ENCODE peak calls at places on chromosomes 12 and 14, in ten cellular contexts. One of them, this sample, is unnamed.

GRCh38 chr14:69853774-69854173 is 25.4 kb upstream of the SMOC1 start:
- DNase-seq in ovary: no peak
- DNase-seq in chondrocyte: no peak
- DNase-seq in GM04504: no peak
- DNase-seq in activated CD4-positive, alpha-beta T cell treated with anti-CD3 and anti-CD28 coated beads, Interleukin-2, amount 10 ng/mL, durations not matched to agents 7 days and 5 days: no peak
- DNase-seq in stimulated activated CD8-positive, alpha-beta memory T cell treated with anti-CD3 and anti-CD28 coated beads, Interleukin-12 subunit alpha, Interleukin-12 subunit beta, amount 100 ng/mL, for 4 hours: no peak
- DNase-seq in activated CD8-positive, alpha-beta T cell treated with anti-CD3 and anti-CD28 coated beads, Interleukin-2, amount 10 ng/mL, durations not matched to agents 7 days and 5 days: no peak
- DNase-seq in NCI-H1417: no peak
- DNase-seq in cardiac fibroblast: no peak
- DNase-seq in left lobe of liver: no peak
- DNase-seq in this sample: no peak

GRCh38 chr12:81077329-81077685 is 572 bp upstream of the ACSS3 start:
- DNase-seq in ovary: peak; percentile 44
- DNase-seq in chondrocyte: no peak
- DNase-seq in GM04504: no peak
- DNase-seq in activated CD4-positive, alpha-beta T cell treated with anti-CD3 and anti-CD28 coated beads, Interleukin-2, amount 10 ng/mL, durations not matched to agents 7 days and 5 days: no peak
- DNase-seq in stimulated activated CD8-positive, alpha-beta memory T cell treated with anti-CD3 and anti-CD28 coated beads, Interleukin-12 subunit alpha, Interleukin-12 subunit beta, amount 100 ng/mL, for 4 hours: no peak
- DNase-seq in activated CD8-positive, alpha-beta T cell treated with anti-CD3 and anti-CD28 coated beads, Interleukin-2, amount 10 ng/mL, durations not matched to agents 7 days and 5 days: no peak
- DNase-seq in NCI-H1417: peak; percentile 85
- DNase-seq in cardiac fibroblast: peak; percentile 29
- DNase-seq in left lobe of liver: peak; percentile 78
- DNase-seq in this sample: peak; percentile 82

GRCh38 chr12:83826112-83826511 is 1086.5 kb downstream of the SLC6A15 start:
- DNase-seq in ovary: no peak
- DNase-seq in chondrocyte: no peak
- DNase-seq in GM04504: no peak
- DNase-seq in activated CD4-positive, alpha-beta T cell treated with anti-CD3 and anti-CD28 coated beads, Interleukin-2, amount 10 ng/mL, durations not matched to agents 7 days and 5 days: peak; percentile 26
- DNase-seq in stimulated activated CD8-positive, alpha-beta memory T cell treated with anti-CD3 and anti-CD28 coated beads, Interleukin-12 subunit alpha, Interleukin-12 subunit beta, amount 100 ng/mL, for 4 hours: no peak
- DNase-seq in activated CD8-positive, alpha-beta T cell treated with anti-CD3 and anti-CD28 coated beads, Interleukin-2, amount 10 ng/mL, durations not matched to agents 7 days and 5 days: peak; percentile 30
- DNase-seq in NCI-H1417: peak; percentile 57
- DNase-seq in cardiac fibroblast: peak; percentile 45
- DNase-seq in left lobe of liver: no peak
- DNase-seq in this sample: no peak

GRCh38 chr14:99333841-99334240 is 61.8 kb upstream of the BCL11B start:
- DNase-seq in ovary: no peak
- DNase-seq in chondrocyte: peak; percentile 79
- DNase-seq in GM04504: no peak
- DNase-seq in activated CD4-positive, alpha-beta T cell treated with anti-CD3 and anti-CD28 coated beads, Interleukin-2, amount 10 ng/mL, durations not matched to agents 7 days and 5 days: no peak
- DNase-seq in stimulated activated CD8-positive, alpha-beta memory T cell treated with anti-CD3 and anti-CD28 coated beads, Interleukin-12 subunit alpha, Interleukin-12 subunit beta, amount 100 ng/mL, for 4 hours: no peak
- DNase-seq in activated CD8-positive, alpha-beta T cell treated with anti-CD3 and anti-CD28 coated beads, Interleukin-2, amount 10 ng/mL, durations not matched to agents 7 days and 5 days: no peak
- DNase-seq in NCI-H1417: no peak
- DNase-seq in cardiac fibroblast: no peak
- DNase-seq in left lobe of liver: no peak
- DNase-seq in this sample: no peak

GRCh38 chr12:116068853-116069252 is 208.6 kb downstream of the MED13L start:
- DNase-seq in ovary: no peak
- DNase-seq in chondrocyte: no peak
- DNase-seq in GM04504: no peak
- DNase-seq in activated CD4-positive, alpha-beta T cell treated with anti-CD3 and anti-CD28 coated beads, Interleukin-2, amount 10 ng/mL, durations not matched to agents 7 days and 5 days: no peak
- DNase-seq in stimulated activated CD8-positive, alpha-beta memory T cell treated with anti-CD3 and anti-CD28 coated beads, Interleukin-12 subunit alpha, Interleukin-12 subunit beta, amount 100 ng/mL, for 4 hours: no peak
- DNase-seq in activated CD8-positive, alpha-beta T cell treated with anti-CD3 and anti-CD28 coated beads, Interleukin-2, amount 10 ng/mL, durations not matched to agents 7 days and 5 days: no peak
- DNase-seq in NCI-H1417: no peak
- DNase-seq in cardiac fibroblast: no peak
- DNase-seq in left lobe of liver: no peak
- DNase-seq in this sample: no peak

GRCh38 chr12:56645201-56645716 is 525 bp downstream of the ATP5F1B start:
- DNase-seq in ovary: no peak
- DNase-seq in chondrocyte: no peak
- DNase-seq in GM04504: no peak
- DNase-seq in activated CD4-positive, alpha-beta T cell treated with anti-CD3 and anti-CD28 coated beads, Interleukin-2, amount 10 ng/mL, durations not matched to agents 7 days and 5 days: no peak
- DNase-seq in stimulated activated CD8-positive, alpha-beta memory T cell treated with anti-CD3 and anti-CD28 coated beads, Interleukin-12 subunit alpha, Interleukin-12 subunit beta, amount 100 ng/mL, for 4 hours: no peak
- DNase-seq in activated CD8-positive, alpha-beta T cell treated with anti-CD3 and anti-CD28 coated beads, Interleukin-2, amount 10 ng/mL, durations not matched to agents 7 days and 5 days: peak; percentile 32
- DNase-seq in NCI-H1417: peak; percentile 77
- DNase-seq in cardiac fibroblast: no peak
- DNase-seq in left lobe of liver: peak; percentile 54
- DNase-seq in this sample: peak; percentile 61

GRCh38 chr12:60227916-60228315 is 632.1 kb downstream of the SLC16A7 start:
- DNase-seq in ovary: no peak
- DNase-seq in chondrocyte: no peak
- DNase-seq in GM04504: no peak
- DNase-seq in activated CD4-positive, alpha-beta T cell treated with anti-CD3 and anti-CD28 coated beads, Interleukin-2, amount 10 ng/mL, durations not matched to agents 7 days and 5 days: no peak
- DNase-seq in stimulated activated CD8-positive, alpha-beta memory T cell treated with anti-CD3 and anti-CD28 coated beads, Interleukin-12 subunit alpha, Interleukin-12 subunit beta, amount 100 ng/mL, for 4 hours: no peak
- DNase-seq in activated CD8-positive, alpha-beta T cell treated with anti-CD3 and anti-CD28 coated beads, Interleukin-2, amount 10 ng/mL, durations not matched to agents 7 days and 5 days: no peak
- DNase-seq in NCI-H1417: no peak
- DNase-seq in cardiac fibroblast: no peak
- DNase-seq in left lobe of liver: no peak
- DNase-seq in this sample: no peak

GRCh38 chr14:33315721-33316120 is 377.0 kb downstream of the NPAS3 start:
- DNase-seq in ovary: no peak
- DNase-seq in chondrocyte: no peak
- DNase-seq in GM04504: peak; percentile 8
- DNase-seq in activated CD4-positive, alpha-beta T cell treated with anti-CD3 and anti-CD28 coated beads, Interleukin-2, amount 10 ng/mL, durations not matched to agents 7 days and 5 days: no peak
- DNase-seq in stimulated activated CD8-positive, alpha-beta memory T cell treated with anti-CD3 and anti-CD28 coated beads, Interleukin-12 subunit alpha, Interleukin-12 subunit beta, amount 100 ng/mL, for 4 hours: no peak
- DNase-seq in activated CD8-positive, alpha-beta T cell treated with anti-CD3 and anti-CD28 coated beads, Interleukin-2, amount 10 ng/mL, durations not matched to agents 7 days and 5 days: no peak
- DNase-seq in NCI-H1417: no peak
- DNase-seq in cardiac fibroblast: no peak
- DNase-seq in left lobe of liver: no peak
- DNase-seq in this sample: no peak

GRCh38 chr14:34078117-34078743 is 127.4 kb upstream of the EGLN3 start:
- DNase-seq in ovary: no peak
- DNase-seq in chondrocyte: no peak
- DNase-seq in GM04504: no peak
- DNase-seq in activated CD4-positive, alpha-beta T cell treated with anti-CD3 and anti-CD28 coated beads, Interleukin-2, amount 10 ng/mL, durations not matched to agents 7 days and 5 days: no peak
- DNase-seq in stimulated activated CD8-positive, alpha-beta memory T cell treated with anti-CD3 and anti-CD28 coated beads, Interleukin-12 subunit alpha, Interleukin-12 subunit beta, amount 100 ng/mL, for 4 hours: no peak
- DNase-seq in activated CD8-positive, alpha-beta T cell treated with anti-CD3 and anti-CD28 coated beads, Interleukin-2, amount 10 ng/mL, durations not matched to agents 7 days and 5 days: no peak
- DNase-seq in NCI-H1417: peak; percentile 15
- DNase-seq in cardiac fibroblast: no peak
- DNase-seq in left lobe of liver: no peak
- DNase-seq in this sample: no peak

GRCh38 chr12:62297321-62297720 is 37.1 kb downstream of the USP15 start:
- DNase-seq in ovary: no peak
- DNase-seq in chondrocyte: no peak
- DNase-seq in GM04504: no peak
- DNase-seq in activated CD4-positive, alpha-beta T cell treated with anti-CD3 and anti-CD28 coated beads, Interleukin-2, amount 10 ng/mL, durations not matched to agents 7 days and 5 days: no peak
- DNase-seq in stimulated activated CD8-positive, alpha-beta memory T cell treated with anti-CD3 and anti-CD28 coated beads, Interleukin-12 subunit alpha, Interleukin-12 subunit beta, amount 100 ng/mL, for 4 hours: no peak
- DNase-seq in activated CD8-positive, alpha-beta T cell treated with anti-CD3 and anti-CD28 coated beads, Interleukin-2, amount 10 ng/mL, durations not matched to agents 7 days and 5 days: no peak
- DNase-seq in NCI-H1417: no peak
- DNase-seq in cardiac fibroblast: no peak
- DNase-seq in left lobe of liver: no peak
- DNase-seq in this sample: no peak

GRCh38 chr14:34124585-34124984 is 173.7 kb upstream of the EGLN3 start:
- DNase-seq in ovary: no peak
- DNase-seq in chondrocyte: no peak
- DNase-seq in GM04504: no peak
- DNase-seq in activated CD4-positive, alpha-beta T cell treated with anti-CD3 and anti-CD28 coated beads, Interleukin-2, amount 10 ng/mL, durations not matched to agents 7 days and 5 days: no peak
- DNase-seq in stimulated activated CD8-positive, alpha-beta memory T cell treated with anti-CD3 and anti-CD28 coated beads, Interleukin-12 subunit alpha, Interleukin-12 subunit beta, amount 100 ng/mL, for 4 hours: no peak
- DNase-seq in activated CD8-positive, alpha-beta T cell treated with anti-CD3 and anti-CD28 coated beads, Interleukin-2, amount 10 ng/mL, durations not matched to agents 7 days and 5 days: no peak
- DNase-seq in NCI-H1417: no peak
- DNase-seq in cardiac fibroblast: no peak
- DNase-seq in left lobe of liver: no peak
- DNase-seq in this sample: no peak

GRCh38 chr12:121186826-121187225 is 23.1 kb upstream of the P2RX4 start:
- DNase-seq in ovary: no peak
- DNase-seq in chondrocyte: no peak
- DNase-seq in GM04504: no peak
- DNase-seq in activated CD4-positive, alpha-beta T cell treated with anti-CD3 and anti-CD28 coated beads, Interleukin-2, amount 10 ng/mL, durations not matched to agents 7 days and 5 days: no peak
- DNase-seq in stimulated activated CD8-positive, alpha-beta memory T cell treated with anti-CD3 and anti-CD28 coated beads, Interleukin-12 subunit alpha, Interleukin-12 subunit beta, amount 100 ng/mL, for 4 hours: no peak
- DNase-seq in activated CD8-positive, alpha-beta T cell treated with anti-CD3 and anti-CD28 coated beads, Interleukin-2, amount 10 ng/mL, durations not matched to agents 7 days and 5 days: no peak
- DNase-seq in NCI-H1417: no peak
- DNase-seq in cardiac fibroblast: no peak
- DNase-seq in left lobe of liver: no peak
- DNase-seq in this sample: no peak

GRCh38 chr12:43730283-43730682 is 28.3 kb downstream of the PUS7L start:
- DNase-seq in ovary: no peak
- DNase-seq in chondrocyte: no peak
- DNase-seq in GM04504: no peak
- DNase-seq in activated CD4-positive, alpha-beta T cell treated with anti-CD3 and anti-CD28 coated beads, Interleukin-2, amount 10 ng/mL, durations not matched to agents 7 days and 5 days: no peak
- DNase-seq in stimulated activated CD8-positive, alpha-beta memory T cell treated with anti-CD3 and anti-CD28 coated beads, Interleukin-12 subunit alpha, Interleukin-12 subunit beta, amount 100 ng/mL, for 4 hours: no peak
- DNase-seq in activated CD8-positive, alpha-beta T cell treated with anti-CD3 and anti-CD28 coated beads, Interleukin-2, amount 10 ng/mL, durations not matched to agents 7 days and 5 days: no peak
- DNase-seq in NCI-H1417: no peak
- DNase-seq in cardiac fibroblast: no peak
- DNase-seq in left lobe of liver: no peak
- DNase-seq in this sample: no peak